ENCODE peak calls at places on chromosomes 13 and 19, in six cellular contexts. C is K562, K is HepG2, S is GM12878, L is GM12892, H is H1. N is an unnamed sample.

GRCh38 chr19:20558011-20558410 is 7.6 kb downstream of the ZNF737 start:
- DNase-seq in C (no peak), K (no peak), S (no peak), L (no peak), H (peak), N (no peak)

GRCh38 chr13:102128216-102128800 is 273.5 kb downstream of the FGF14 start:
- DNase-seq in C (no peak), K (no peak), S (no peak), L (no peak), H (no peak), N (no peak)

GRCh38 chr13:62931901-62932883 is 1516.5 kb upstream of the PCDH20 start:
- DNase-seq in C (no peak), K (no peak), S (no peak), L (no peak), H (no peak), N (no peak)

GRCh38 chr13:61766667-61767058 is 351.0 kb upstream of the PCDH20 start:
- DNase-seq in C (no peak), K (no peak), S (no peak), L (no peak), H (no peak), N (no peak)

GRCh38 chr19:29956855-29957254 is 14.8 kb downstream of the URI1 start:
- DNase-seq in C (no peak), K (peak), S (no peak), L (no peak), H (no peak), N (no peak)

GRCh38 chr13:113978741-113979481 is 5.0 kb upstream of the C13orf46 start:
- DNase-seq in C (no peak), K (no peak), S (no peak), L (no peak), H (no peak), N (no peak)

GRCh38 chr13:89902223-89902622 is 1445.3 kb upstream of the MIR17HG start:
- DNase-seq in C (no peak), K (no peak), S (no peak), L (no peak), H (no peak), N (no peak)

GRCh38 chr13:24272452-24273161 is 36.8 kb upstream of the C1QTNF9 start:
- DNase-seq in C (no peak), K (no peak), S (no peak), L (no peak), H (no peak), N (no peak)

GRCh38 chr19:30664358-30665058 is 292.3 kb downstream of the ZNF536 start:
- DNase-seq in C (peak), K (peak), S (no peak), L (no peak), H (no peak), N (no peak)

GRCh38 chr13:100544866-100545683 is 43.5 kb downstream of the GGACT start:
- DNase-seq in C (no peak), K (no peak), S (no peak), L (no peak), H (peak), N (no peak)

GRCh38 chr13:35765387-35765786 is 288.9 kb upstream of the MAB21L1 start:
- DNase-seq in C (no peak), K (no peak), S (no peak), L (no peak), H (no peak), N (no peak)

GRCh38 chr13:90103099-90103784 is 1244.2 kb upstream of the MIR17HG start:
- DNase-seq in C (no peak), K (no peak), S (no peak), L (no peak), H (no peak), N (no peak)

GRCh38 chr13:67275351-67275989 is 45.3 kb upstream of the PCDH9 start:
- DNase-seq in C (no peak), K (no peak), S (no peak), L (no peak), H (no peak), N (no peak)

GRCh38 chr19:35744688-35745327 is 410 bp downstream of the U2AF1L4 start:
- DNase-seq in C (peak), K (peak), S (peak), L (peak), H (peak), N (peak)
- TF ChIP-seq POLR2A in C (peak), K (peak), S (peak), L (peak), H (no peak), N (peak)

DNA sequence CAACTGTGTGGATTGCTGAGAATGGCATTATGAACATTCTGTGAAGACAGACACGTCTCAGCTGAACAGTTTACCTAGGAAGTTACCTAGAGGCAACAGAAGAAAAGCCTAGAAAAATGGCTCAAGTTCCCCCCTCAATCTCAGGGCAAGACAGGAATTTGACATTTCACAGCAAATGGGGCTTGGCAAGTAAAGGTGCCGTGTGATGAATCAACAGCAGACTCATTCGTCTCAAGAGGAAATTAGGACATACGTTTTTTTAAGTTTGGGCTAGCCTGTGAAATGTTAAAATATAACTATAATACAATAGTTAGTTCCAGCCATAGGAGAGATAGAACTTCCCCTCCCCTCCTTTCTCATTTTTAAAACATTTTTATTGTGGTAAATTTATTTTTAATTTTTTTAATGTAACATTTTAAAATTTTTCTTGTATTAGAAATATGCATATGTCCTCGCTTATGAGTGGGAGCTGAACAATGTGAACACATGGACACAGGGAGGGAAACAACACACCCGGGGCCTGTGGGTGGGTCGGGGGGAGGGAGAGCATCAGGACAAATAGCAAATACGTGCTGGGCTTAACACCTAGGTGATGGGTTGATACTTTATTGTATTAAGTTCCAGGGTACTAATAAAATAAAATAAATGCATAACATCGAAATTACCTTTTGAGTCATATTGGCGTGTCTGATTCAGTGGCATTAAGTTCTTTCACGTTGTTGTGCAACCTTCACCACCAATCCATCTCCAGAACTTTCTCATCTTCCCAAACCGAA is 116.0 kb downstream of the COL4A2 start:
- DNase-seq in C (no peak), K (no peak), S (no peak), L (no peak), H (no peak), N (no peak)
- TF ChIP-seq TAF1 in C (no peak), K (no peak), S (no peak), L (no peak), H (no peak), N (no peak)

DNA sequence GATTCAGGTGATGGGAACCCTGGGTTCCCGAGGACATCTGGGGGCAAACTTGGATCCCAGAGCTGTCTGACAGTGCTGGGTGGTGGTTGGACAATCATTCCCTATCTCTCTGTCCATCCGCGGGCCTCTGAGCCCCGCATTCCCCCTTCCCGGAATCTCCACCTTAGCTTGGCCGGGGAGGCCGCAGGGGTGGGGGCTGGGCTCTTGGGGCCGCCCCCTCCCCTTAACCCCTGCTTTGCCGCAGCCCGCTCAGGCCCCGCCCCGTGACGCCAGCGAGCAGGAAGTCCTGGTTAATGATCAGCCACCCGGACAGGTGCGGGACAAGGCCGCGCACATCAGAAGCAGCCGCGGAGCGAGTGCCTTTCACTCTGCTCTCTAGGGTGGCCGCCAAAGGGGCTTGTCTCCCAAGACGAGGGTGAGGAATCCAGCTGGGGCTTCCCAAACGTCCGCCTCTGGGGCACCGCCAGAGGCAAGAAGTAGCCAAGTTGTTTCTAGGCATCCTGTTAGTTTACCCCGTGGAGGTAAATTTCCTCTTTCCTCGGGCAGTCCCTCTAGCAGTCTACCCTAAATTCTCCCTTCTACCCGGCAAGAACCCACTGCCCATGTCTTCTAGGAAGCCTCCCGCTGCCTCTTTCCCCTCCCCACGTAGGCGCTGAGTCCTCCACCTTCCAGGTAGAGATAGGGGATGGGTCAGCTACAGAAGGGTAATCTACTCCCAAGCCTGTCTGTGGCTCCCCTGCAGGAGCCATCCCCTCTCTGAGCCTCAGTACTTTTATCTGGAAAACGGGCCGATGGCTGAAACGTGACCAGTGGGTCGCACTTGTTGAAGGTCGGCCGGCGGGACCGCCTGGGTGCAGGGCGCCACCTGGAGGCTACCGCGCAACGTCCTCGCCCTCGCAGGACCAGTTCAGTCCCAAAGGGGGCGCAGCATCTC is 3.0 kb downstream of the IRF2BP1 start:
- DNase-seq in C (peak), K (peak), S (peak), L (peak), H (peak), N (peak)
- TF ChIP-seq POLR2A in C (peak), K (peak), S (peak), L (peak), H (peak), N (no peak)

DNA sequence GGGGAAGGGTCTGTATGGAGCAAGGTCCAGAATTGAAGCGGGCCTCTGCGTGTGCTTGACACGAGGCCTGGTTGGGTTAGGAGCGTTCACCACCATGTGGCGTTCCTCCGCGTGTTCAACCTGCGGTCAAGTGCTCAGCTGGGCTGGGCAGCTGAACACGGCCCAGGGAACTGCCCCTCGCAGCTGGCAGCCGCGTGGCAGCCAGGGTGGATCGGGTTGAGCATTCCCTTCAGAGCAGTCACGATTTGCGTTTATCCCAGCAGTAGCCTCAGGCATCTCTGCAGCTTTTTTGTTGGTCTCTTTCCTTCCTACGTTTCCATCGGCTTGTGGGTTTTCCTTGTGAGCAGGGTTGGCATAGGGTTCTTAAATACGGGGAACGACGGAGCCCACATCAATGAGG is 28.7 kb upstream of the F2RL3 start:
- DNase-seq in C (no peak), K (no peak), S (no peak), L (no peak), H (no peak), N (no peak)
- TF ChIP-seq TAF1 in C (no peak), K (no peak), S (no peak), L (no peak), H (no peak), N (no peak)

DNA sequence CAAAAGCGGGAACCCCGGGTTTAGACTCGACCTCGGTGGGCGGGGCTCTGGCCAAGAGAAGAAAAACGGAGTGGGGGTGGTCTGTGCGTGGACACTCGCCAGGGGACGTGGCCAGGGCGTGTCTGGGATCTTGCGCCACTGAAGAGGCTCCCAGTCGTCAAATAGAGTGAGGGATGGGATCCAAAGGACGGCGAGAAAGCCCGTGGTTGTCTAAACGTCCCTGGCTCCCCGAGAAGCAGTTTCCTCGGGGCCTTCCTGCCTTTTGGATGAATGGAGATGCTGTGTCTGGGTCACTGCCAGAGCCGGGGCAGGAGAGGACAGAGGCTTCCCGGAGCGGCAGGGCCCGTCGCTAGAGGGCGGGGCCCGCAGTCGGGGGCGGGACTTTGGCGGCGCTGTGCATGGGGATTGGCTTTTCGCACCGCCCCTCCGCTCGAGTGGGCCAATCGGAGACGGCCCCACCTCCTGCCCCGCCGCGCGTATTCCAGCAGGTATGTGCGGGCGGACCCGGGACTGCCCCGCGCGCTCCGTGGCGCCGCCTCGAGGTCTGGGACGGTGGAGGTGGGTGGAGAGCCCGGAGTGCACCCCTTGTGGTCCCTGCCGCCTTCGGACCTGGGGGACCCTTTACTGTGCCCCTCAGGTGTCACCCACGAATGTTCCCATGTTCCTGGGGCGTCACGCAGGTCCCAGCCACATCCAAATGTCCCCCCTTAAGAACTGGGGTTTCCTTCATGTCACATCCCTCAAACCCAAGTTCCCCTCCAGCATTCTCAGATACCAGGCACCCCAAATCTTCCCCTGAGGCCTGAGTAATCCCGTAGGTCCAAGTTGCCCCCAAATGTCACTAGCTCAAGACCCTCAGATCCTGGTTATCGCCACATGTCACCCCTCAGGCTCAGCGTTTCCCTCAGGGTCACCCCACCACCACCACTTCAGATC is 38.4 kb downstream of the ZSWIM4 start:
- DNase-seq in C (peak), K (peak), S (no peak), L (peak), H (peak), N (peak)
- TF ChIP-seq POLR2A in C (peak), K (peak), S (peak), L (no peak), H (no peak), N (peak)

GRCh38 chr19:3095375-3096191 is 1.4 kb downstream of the GNA11 start:
- DNase-seq in C (no peak), K (peak), S (no peak), L (no peak), H (peak), N (no peak)
- TF ChIP-seq TAF1 in C (no peak), K (no peak), S (no peak), L (no peak), H (no peak), N (no peak)

GRCh38 chr19:41350735-41351338 is 2.9 kb downstream of the TGFB1 start:
- DNase-seq in C (peak), K (no peak), S (no peak), L (no peak), H (no peak), N (no peak)
- TF ChIP-seq POLR2A in C (peak), K (no peak), S (no peak), L (no peak), H (no peak), N (no peak)

DNA sequence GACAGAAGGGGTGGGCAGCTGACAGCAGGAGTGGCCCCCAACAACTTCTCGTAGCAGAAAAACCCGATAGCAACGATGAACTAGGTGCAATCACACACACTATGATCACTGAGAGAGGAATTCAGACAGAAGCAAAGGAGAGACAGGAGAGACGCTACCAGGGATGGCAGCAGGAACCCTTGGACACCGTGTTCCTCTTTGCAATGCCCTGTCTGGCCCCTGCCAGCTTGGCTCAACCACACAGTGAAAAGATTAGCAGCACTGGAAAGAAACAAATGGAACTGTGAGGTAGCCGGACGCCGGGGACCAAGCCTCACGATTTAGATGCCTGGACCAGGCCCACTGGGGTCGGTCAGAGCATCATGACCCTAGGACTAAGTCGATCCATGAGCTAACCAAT is 23.6 kb downstream of the DCAF15 start:
- DNase-seq in C (no peak), K (no peak), S (no peak), L (no peak), H (no peak), N (no peak)
- TF ChIP-seq TAF1 in C (no peak), K (no peak), S (no peak), L (no peak), H (no peak), N (no peak)

DNA sequence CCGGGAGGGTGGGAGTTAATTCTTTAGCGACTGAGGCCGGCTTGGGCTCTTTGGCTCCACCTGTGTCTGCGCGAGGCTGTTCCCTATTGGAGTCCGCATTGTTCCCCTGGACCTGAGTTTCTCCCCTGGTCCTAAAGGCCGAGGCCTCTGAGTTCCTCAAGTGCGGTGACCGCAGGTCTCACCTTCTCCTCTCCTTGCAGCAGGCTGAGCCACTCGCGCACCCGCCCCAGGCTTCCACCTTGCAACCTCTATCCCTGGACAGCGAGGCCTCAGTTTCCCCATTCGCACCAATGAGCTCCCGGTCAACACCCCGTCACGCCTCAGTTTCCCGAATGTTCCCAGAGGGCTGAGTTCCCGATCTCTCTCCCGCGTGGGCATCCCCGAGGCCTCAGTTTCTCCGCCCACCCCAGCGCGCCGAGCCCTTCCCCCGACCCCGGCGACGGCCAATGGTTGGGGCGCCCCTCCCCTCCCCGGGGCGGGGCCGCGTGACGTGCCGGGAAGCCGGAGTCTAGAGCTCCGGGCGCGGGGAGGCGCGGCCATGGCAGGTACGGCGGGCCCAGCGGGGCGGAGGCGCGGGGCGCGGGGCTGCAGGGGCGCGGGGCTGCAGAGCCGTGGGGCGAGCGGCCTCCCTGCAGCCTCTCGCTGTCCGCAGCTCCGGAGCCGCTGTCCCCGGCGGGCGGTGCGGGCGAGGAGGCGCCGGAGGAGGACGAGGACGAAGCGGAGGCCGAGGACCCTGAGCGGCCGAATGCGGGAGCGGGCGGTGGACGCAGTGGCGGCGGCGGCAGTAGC is at the start of gene MPND:
- DNase-seq in C (peak), K (peak), S (peak), L (peak), H (peak), N (peak)
- TF ChIP-seq POLR2A in C (peak), K (peak), S (peak), L (no peak), H (no peak), N (peak)

N was measured in GM12891.